ENCODE peak calls at places on chromosomes 3 and 15, in six cellular contexts. O, A, U, B, R and V are unnamed samples.

GRCh38 chr3:153063337-153063736 is 98.7 kb upstream of the RAP2B start:
- DNase-seq in O (no peak), A (no peak), U (no peak), B (no peak), R (no peak), V (no peak)

GRCh38 chr3:59660852-59661624 is 611.2 kb upstream of the CFAP20DC start:
- DNase-seq in O (no peak), A (no peak), U (no peak), B (no peak), R (no peak), V (no peak)

GRCh38 chr3:114775395-114775794 is 371.7 kb downstream of the ZBTB20 start:
- DNase-seq in O (no peak), A (no peak), U (no peak), B (no peak), R (no peak), V (no peak)

GRCh38 chr3:59486468-59486964 is 436.7 kb upstream of the CFAP20DC start:
- DNase-seq in O (no peak), A (no peak), U (no peak), B (no peak), R (no peak), V (no peak)

GRCh38 chr15:80999623-81000036 is 1.1 kb upstream of the TLNRD1 start:
- DNase-seq in O (peak; percentile 84), A (peak; percentile 60), U (peak; percentile 66), B (no peak), R (no peak), V (no peak)

GRCh38 chr3:4753073-4753691 is 226.1 kb upstream of the BHLHE40 start:
- DNase-seq in O (no peak), A (no peak), U (no peak), B (no peak), R (no peak), V (no peak)

GRCh38 chr3:133136114-133137041 is 98.2 kb downstream of the TMEM108 start:
- DNase-seq in O (no peak), A (peak; percentile 57), U (no peak), B (no peak), R (no peak), V (no peak)

GRCh38 chr3:43867673-43868072 is 176.9 kb downstream of the ABHD5 start:
- DNase-seq in O (no peak), A (no peak), U (no peak), B (no peak), R (peak; percentile 41), V (no peak)

GRCh38 chr15:100902436-100903190 is 16.5 kb upstream of the LRRK1 start:
- DNase-seq in O (peak; percentile 94), A (peak; percentile 91), U (no peak), B (peak; percentile 93), R (peak; percentile 52), V (peak; percentile 83)

GRCh38 chr3:55300701-55301100 is 186.4 kb downstream of the WNT5A start:
- DNase-seq in O (no peak), A (no peak), U (no peak), B (no peak), R (no peak), V (no peak)

GRCh38 chr15:60969658-60970057 is 259.4 kb downstream of the RORA start:
- DNase-seq in O (no peak), A (no peak), U (no peak), B (no peak), R (no peak), V (no peak)

GRCh38 chr3:122512284-122512683 is 2.5 kb downstream of the KPNA1 start:
- DNase-seq in O (no peak), A (no peak), U (no peak), B (no peak), R (no peak), V (no peak)

GRCh38 chr3:87997298-87997697 is 61.5 kb downstream of the CGGBP1 start:
- DNase-seq in O (no peak), A (peak; percentile 48), U (peak; percentile 44), B (no peak), R (no peak), V (no peak)

GRCh38 chr3:185629554-185630181 is 43.6 kb downstream of the SENP2 start:
- DNase-seq in O (no peak), A (peak; percentile 12), U (no peak), B (no peak), R (no peak), V (peak; percentile 9)

GRCh38 chr3:134378384-134378783 is 4.1 kb upstream of the AMOTL2 start:
- DNase-seq in O (peak; percentile 52), A (no peak), U (no peak), B (no peak), R (no peak), V (peak; percentile 57)

GRCh38 chr3:48406443-48407431 is 23.1 kb downstream of the PLXNB1 start:
- DNase-seq in O (peak; percentile 9), A (no peak), U (no peak), B (no peak), R (no peak), V (no peak)

GRCh38 chr3:115239717-115240116 is 92.6 kb upstream of the ZBTB20 start:
- DNase-seq in O (no peak), A (peak; percentile 98), U (no peak), B (peak; percentile 62), R (peak; percentile 92), V (peak; percentile 77)

GRCh38 chr3:187318819-187319616 is 27.5 kb upstream of the MASP1 start:
- DNase-seq in O (peak; percentile 45), A (peak; percentile 48), U (no peak), B (peak; percentile 65), R (peak; percentile 74), V (peak; percentile 70)

GRCh38 chr3:195098741-195099525 is 172.0 kb downstream of the XXYLT1 start:
- DNase-seq in O (no peak), A (no peak), U (no peak), B (no peak), R (no peak), V (no peak)

GRCh38 chr3:149198611-149199010 is 23.0 kb downstream of the CP start:
- DNase-seq in O (no peak), A (no peak), U (no peak), B (no peak), R (no peak), V (no peak)

GRCh38 chr3:194114123-194114522 is 21.8 kb upstream of the HES1 start:
- DNase-seq in O (no peak), A (no peak), U (no peak), B (no peak), R (no peak), V (no peak)

GRCh38 chr15:73756390-73756789 is 3.2 kb upstream of the INSYN1 start:
- DNase-seq in O (no peak), A (no peak), U (no peak), B (no peak), R (no peak), V (no peak)

GRCh38 chr3:156217674-156218352 is 97.4 kb downstream of the KCNAB1 start:
- DNase-seq in O (no peak), A (peak; percentile 54), U (no peak), B (no peak), R (no peak), V (no peak)

GRCh38 chr3:124526601-124527000 is 203.7 kb upstream of the UMPS start:
- DNase-seq in O (no peak), A (no peak), U (no peak), B (no peak), R (no peak), V (no peak)
- TF ChIP-seq CTCF in O (no peak), A (no peak), U (no peak), B (no peak), R (no peak), V (no peak)

DNA sequence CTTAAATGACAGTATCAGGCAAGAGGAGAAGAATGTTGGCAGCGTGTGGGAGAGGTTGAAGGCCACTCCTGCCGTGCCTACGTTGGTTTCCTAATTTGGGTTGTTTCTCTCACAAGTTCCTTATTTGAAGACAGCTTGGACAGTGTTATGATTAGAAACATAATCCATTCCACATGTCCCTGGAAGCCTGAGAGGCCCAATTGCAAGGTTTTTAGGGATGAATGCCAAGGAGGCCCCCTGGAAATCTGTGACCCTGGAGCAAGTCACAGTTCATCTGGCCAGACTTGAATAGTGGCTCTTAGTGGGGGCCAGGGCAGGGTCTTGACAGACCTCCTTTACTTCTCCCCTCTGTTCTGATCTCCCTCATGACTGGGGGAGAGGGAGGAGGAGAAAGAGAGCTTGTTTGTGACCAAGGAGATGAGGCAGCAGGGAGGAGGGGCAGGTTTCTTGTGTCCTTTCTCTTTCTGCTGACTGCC is 584.4 kb upstream of the TBL1XR1 start:
- DNase-seq in O (no peak), A (no peak), U (no peak), B (peak; percentile 74), R (no peak), V (peak; percentile 82)
- TF ChIP-seq CTCF in O (no peak), A (no peak), U (no peak), B (no peak), R (no peak), V (no peak)

DNA sequence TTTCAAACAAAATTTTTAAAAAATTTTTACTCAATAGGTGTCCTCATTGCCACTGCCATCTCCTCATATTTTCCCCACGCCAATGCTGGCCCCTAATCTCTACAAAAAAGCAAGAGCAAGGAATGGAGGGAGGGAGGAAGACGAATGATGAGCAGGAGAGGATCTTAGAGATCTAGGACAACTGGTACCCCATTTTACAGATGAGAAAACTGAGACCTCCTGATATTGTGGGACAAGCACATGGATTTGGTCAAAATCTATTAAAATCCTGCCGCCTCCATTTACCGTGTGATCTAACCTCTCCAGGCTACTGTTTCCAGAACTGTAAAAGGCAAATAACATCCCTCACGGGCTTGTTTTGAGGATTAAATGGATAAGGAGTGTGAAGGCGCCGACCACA is 4.6 kb downstream of the HEG1 start:
- DNase-seq in O (no peak), A (no peak), U (no peak), B (no peak), R (no peak), V (no peak)
- TF ChIP-seq CTCF in O (no peak), A (no peak), U (no peak), B (no peak), R (no peak), V (no peak)

GRCh38 chr15:99121207-99121606 is 16.3 kb downstream of the SYNM start:
- DNase-seq in O (no peak), A (no peak), U (no peak), B (no peak), R (no peak), V (no peak)

GRCh38 chr15:99118801-99119546 is 14.1 kb downstream of the SYNM start:
- DNase-seq in O (no peak), A (no peak), U (no peak), B (no peak), R (no peak), V (no peak)

GRCh38 chr15:99121691-99122410 is 17.0 kb downstream of the SYNM start:
- DNase-seq in O (no peak), A (no peak), U (no peak), B (no peak), R (no peak), V (no peak)

GRCh38 chr15:99118258-99118632 is 13.4 kb downstream of the SYNM start:
- DNase-seq in O (no peak), A (no peak), U (no peak), B (no peak), R (no peak), V (no peak)

DNA sequence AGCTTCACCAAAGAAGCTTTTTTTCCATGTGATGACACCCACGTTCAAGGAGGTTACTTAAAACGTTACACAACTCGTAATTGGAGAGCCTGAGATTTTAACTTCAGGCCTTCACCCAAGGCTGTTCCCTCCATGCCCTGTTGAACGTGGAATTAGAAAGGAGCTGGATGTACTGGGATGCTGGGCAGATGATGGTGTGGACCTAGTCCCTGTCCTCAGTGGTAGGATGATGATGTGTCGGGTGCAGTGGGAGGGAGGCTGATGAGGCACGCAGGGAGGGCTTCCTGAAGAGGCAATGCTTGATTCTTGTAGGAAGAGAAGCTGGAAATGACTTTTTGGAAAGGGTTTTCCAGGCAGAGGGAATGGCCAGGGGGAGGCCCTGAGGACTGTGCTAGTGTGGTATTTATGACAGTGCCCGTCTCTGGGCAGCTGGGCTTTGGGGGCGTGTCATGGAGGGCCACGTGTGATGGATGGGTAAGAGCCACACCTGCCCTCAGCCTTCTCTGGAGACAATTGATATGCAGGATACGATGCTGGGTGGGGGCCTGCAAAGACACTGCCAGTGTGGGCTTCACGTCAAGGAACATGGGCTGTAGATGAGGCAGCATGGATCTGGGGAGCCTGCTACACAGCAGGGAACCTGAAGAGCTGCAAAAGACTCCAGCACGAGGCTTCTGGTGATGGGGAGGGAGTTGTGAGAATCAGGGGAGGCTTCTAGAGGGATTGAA is 15.3 kb downstream of the SYNM start:
- DNase-seq in O (no peak), A (no peak), U (no peak), B (no peak), R (no peak), V (no peak)
- TF ChIP-seq CTCF in O (no peak), A (no peak), U (no peak), B (no peak), R (no peak), V (no peak)